ENCODE peak calls at places on chromosomes 2 and 18, in seven cellular contexts. One of them, this sample, is unnamed.

GRCh38 chr18:62751341-62751821 is 36.0 kb downstream of the PHLPP1 start:
- DNase-seq in GM12865: peak
- DNase-seq in MCF 10A: no peak
- DNase-seq in iPS-NIHi11: peak
- DNase-seq in uterus: no peak
- DNase-seq in AML-193: no peak
- DNase-seq in CD8-positive, alpha-beta T cell: no peak
- DNase-seq in this sample: no peak

GRCh38 chr2:75258620-75259019 is 59.3 kb upstream of the TACR1 start:
- DNase-seq in iPS-NIHi11: no peak
- DNase-seq in AML-193: no peak
- DNase-seq in uterus: no peak
- DNase-seq in MCF 10A: no peak
- DNase-seq in CD8-positive, alpha-beta T cell: no peak
- DNase-seq in GM12865: no peak
- DNase-seq in this sample: no peak

GRCh38 chr2:221635949-221636348 is 63.8 kb upstream of the EPHA4 start:
- DNase-seq in MCF 10A: peak
- DNase-seq in CD8-positive, alpha-beta T cell: no peak
- DNase-seq in uterus: no peak
- DNase-seq in AML-193: no peak
- DNase-seq in GM12865: no peak
- DNase-seq in iPS-NIHi11: no peak
- DNase-seq in this sample: no peak

GRCh38 chr2:112482309-112483046 is 522 bp downstream of the TTL start:
- DNase-seq in MCF 10A: peak
- DNase-seq in CD8-positive, alpha-beta T cell: peak
- DNase-seq in AML-193: peak
- DNase-seq in GM12865: peak
- DNase-seq in iPS-NIHi11: peak
- DNase-seq in uterus: peak
- DNase-seq in this sample: no peak

GRCh38 chr2:95159690-95160449 is at the start of gene ZNF514:
- DNase-seq in uterus: peak
- DNase-seq in MCF 10A: peak
- DNase-seq in CD8-positive, alpha-beta T cell: peak
- DNase-seq in GM12865: peak
- DNase-seq in AML-193: peak
- DNase-seq in iPS-NIHi11: peak
- DNase-seq in this sample: no peak

GRCh38 chr2:55408098-55408882 is 11.4 kb downstream of the CCDC88A start:
- DNase-seq in uterus: no peak
- DNase-seq in iPS-NIHi11: no peak
- DNase-seq in AML-193: no peak
- DNase-seq in GM12865: no peak
- DNase-seq in MCF 10A: peak
- DNase-seq in CD8-positive, alpha-beta T cell: no peak
- DNase-seq in this sample: no peak

GRCh38 chr18:48787523-48788151 is 163.1 kb downstream of the SMAD7 start:
- DNase-seq in MCF 10A: no peak
- DNase-seq in uterus: peak
- DNase-seq in CD8-positive, alpha-beta T cell: no peak
- DNase-seq in AML-193: no peak
- DNase-seq in GM12865: no peak
- DNase-seq in iPS-NIHi11: no peak
- DNase-seq in this sample: no peak

GRCh38 chr2:240600451-240600961 is 14.0 kb downstream of the CAPN10 start:
- DNase-seq in iPS-NIHi11: no peak
- DNase-seq in GM12865: no peak
- DNase-seq in CD8-positive, alpha-beta T cell: no peak
- DNase-seq in uterus: peak
- DNase-seq in AML-193: no peak
- DNase-seq in MCF 10A: no peak
- DNase-seq in this sample: no peak

GRCh38 chr2:26610504-26611335 is 30.4 kb downstream of the CIB4 start:
- DNase-seq in iPS-NIHi11: no peak
- DNase-seq in GM12865: no peak
- DNase-seq in AML-193: no peak
- DNase-seq in MCF 10A: no peak
- DNase-seq in CD8-positive, alpha-beta T cell: no peak
- DNase-seq in uterus: no peak
- DNase-seq in this sample: no peak

GRCh38 chr2:230643576-230644291 is 68.9 kb upstream of the CAB39 start:
- DNase-seq in GM12865: peak
- DNase-seq in AML-193: peak
- DNase-seq in CD8-positive, alpha-beta T cell: no peak
- DNase-seq in uterus: no peak
- DNase-seq in MCF 10A: no peak
- DNase-seq in iPS-NIHi11: no peak
- DNase-seq in this sample: peak

GRCh38 chr2:36486546-36487044 is 111.4 kb downstream of the FEZ2 start:
- DNase-seq in uterus: no peak
- DNase-seq in iPS-NIHi11: no peak
- DNase-seq in CD8-positive, alpha-beta T cell: no peak
- DNase-seq in AML-193: no peak
- DNase-seq in GM12865: no peak
- DNase-seq in MCF 10A: peak
- DNase-seq in this sample: no peak

GRCh38 chr2:24659862-24660261 is 133.3 kb downstream of the PTRHD1 start:
- DNase-seq in CD8-positive, alpha-beta T cell: no peak
- DNase-seq in MCF 10A: no peak
- DNase-seq in iPS-NIHi11: no peak
- DNase-seq in AML-193: no peak
- DNase-seq in uterus: no peak
- DNase-seq in GM12865: no peak
- DNase-seq in this sample: no peak

GRCh38 chr2:165766326-165766927 is 27.6 kb downstream of the GALNT3 start:
- DNase-seq in GM12865: no peak
- DNase-seq in MCF 10A: no peak
- DNase-seq in uterus: no peak
- DNase-seq in AML-193: no peak
- DNase-seq in iPS-NIHi11: no peak
- DNase-seq in CD8-positive, alpha-beta T cell: no peak
- DNase-seq in this sample: no peak

GRCh38 chr2:241036964-241037421 is 38.6 kb downstream of the SNED1 start:
- DNase-seq in GM12865: peak
- DNase-seq in MCF 10A: no peak
- DNase-seq in CD8-positive, alpha-beta T cell: peak
- DNase-seq in AML-193: no peak
- DNase-seq in uterus: no peak
- DNase-seq in iPS-NIHi11: peak
- DNase-seq in this sample: no peak

GRCh38 chr2:154556146-154556545 is 142.3 kb upstream of the KCNJ3 start:
- DNase-seq in MCF 10A: no peak
- DNase-seq in AML-193: no peak
- DNase-seq in uterus: no peak
- DNase-seq in CD8-positive, alpha-beta T cell: no peak
- DNase-seq in iPS-NIHi11: no peak
- DNase-seq in GM12865: peak
- DNase-seq in this sample: no peak

GRCh38 chr2:149021271-149021719 is 17.2 kb upstream of the LYPD6B start:
- DNase-seq in GM12865: peak
- DNase-seq in MCF 10A: no peak
- DNase-seq in uterus: no peak
- DNase-seq in iPS-NIHi11: no peak
- DNase-seq in AML-193: no peak
- DNase-seq in CD8-positive, alpha-beta T cell: no peak
- DNase-seq in this sample: no peak

GRCh38 chr2:109341363-109341762 is 212.4 kb downstream of the SH3RF3 start:
- DNase-seq in GM12865: no peak
- DNase-seq in MCF 10A: peak
- DNase-seq in iPS-NIHi11: no peak
- DNase-seq in AML-193: no peak
- DNase-seq in CD8-positive, alpha-beta T cell: no peak
- DNase-seq in uterus: no peak
- DNase-seq in this sample: no peak

GRCh38 chr18:10406172-10406663 is 48.2 kb upstream of the APCDD1 start:
- DNase-seq in CD8-positive, alpha-beta T cell: no peak
- DNase-seq in AML-193: no peak
- DNase-seq in MCF 10A: no peak
- DNase-seq in uterus: no peak
- DNase-seq in GM12865: no peak
- DNase-seq in iPS-NIHi11: no peak
- DNase-seq in this sample: no peak

This sample was measured in GF-D8.